ENCODE peak calls at places on chromosomes 11 and 22, in seven cellular contexts. D is PC-3, Y is neural progenitor cell, K is lower lobe of right lung, X is coronary artery, H is cardiac muscle cell, W is astrocyte of the cerebellum. Q is an unnamed sample.
A peak's percentile ranks its signal among the peaks of the same experiment; 100 is the strongest.

GRCh38 chr11:119373917-119374631 is 7.4 kb downstream of the USP2 start:
- DNase-seq in D (peak; percentile 89), Y (peak; percentile 89), K (no peak), X (peak; percentile 64), H (peak; percentile 89), W (peak; percentile 28), Q (no peak)

GRCh38 chr11:4455439-4455838 is 6.3 kb downstream of the OR52K2 start:
- DNase-seq in D (no peak), Y (no peak), K (peak; percentile 51), X (no peak), H (no peak), W (no peak), Q (no peak)

GRCh38 chr22:19959043-19959586 is 17.5 kb upstream of the TXNRD2 start:
- DNase-seq in D (no peak), Y (peak; percentile 99), K (peak; percentile 80), X (no peak), H (peak; percentile 99), W (no peak), Q (no peak)

GRCh38 chr22:34427841-34428240 is 507.6 kb upstream of the LARGE1 start:
- DNase-seq in D (no peak), Y (no peak), K (no peak), X (no peak), H (no peak), W (no peak), Q (no peak)

GRCh38 chr11:7657306-7658025 is 15.8 kb downstream of the CYB5R2 start:
- DNase-seq in D (peak; percentile 79), Y (peak; percentile 81), K (peak; percentile 66), X (peak; percentile 77), H (peak; percentile 77), W (no peak), Q (no peak)

GRCh38 chr11:130692220-130692619 is 224.1 kb downstream of the SNX19 start:
- DNase-seq in D (no peak), Y (no peak), K (no peak), X (no peak), H (no peak), W (no peak), Q (no peak)

GRCh38 chr22:24060375-24060788 is 49.3 kb downstream of the CABIN1 start:
- DNase-seq in D (peak; percentile 83), Y (no peak), K (no peak), X (peak; percentile 74), H (no peak), W (peak; percentile 93), Q (peak; percentile 67)

GRCh38 chr22:18987765-18988164 is 51.7 kb upstream of the PRODH start:
- DNase-seq in D (no peak), Y (peak; percentile 62), K (no peak), X (peak; percentile 46), H (peak; percentile 35), W (no peak), Q (no peak)

GRCh38 chr11:22634897-22635629 is 9.4 kb upstream of the FANCF start:
- DNase-seq in D (no peak), Y (no peak), K (no peak), X (no peak), H (no peak), W (no peak), Q (peak; percentile 14)

GRCh38 chr22:29003975-29004646 is 57.5 kb downstream of the C22orf31 start:
- DNase-seq in D (peak; percentile 25), Y (peak; percentile 49), K (peak; percentile 65), X (no peak), H (peak; percentile 83), W (no peak), Q (no peak)

GRCh38 chr11:134800130-134800529 is 388.1 kb upstream of the B3GAT1 start:
- DNase-seq in D (no peak), Y (no peak), K (no peak), X (no peak), H (no peak), W (no peak), Q (no peak)

GRCh38 chr11:114064216-114064615 is 4.7 kb downstream of the ZBTB16 start:
- DNase-seq in D (no peak), Y (no peak), K (no peak), X (no peak), H (no peak), W (no peak), Q (no peak)

GRCh38 chr11:130390071-130390758 is 38.2 kb downstream of the ADAMTS8 start:
- DNase-seq in D (peak; percentile 78), Y (no peak), K (no peak), X (no peak), H (peak; percentile 32), W (peak; percentile 57), Q (no peak)

GRCh38 chr11:61174275-61174674 is 13.0 kb upstream of the VPS37C start:
- DNase-seq in D (no peak), Y (no peak), K (no peak), X (no peak), H (no peak), W (no peak), Q (no peak)

GRCh38 chr11:119108151-119108856 is 1.2 kb downstream of the C2CD2L start:
- DNase-seq in D (peak; percentile 92), Y (peak; percentile 54), K (peak; percentile 69), X (no peak), H (no peak), W (no peak), Q (no peak)

GRCh38 chr22:32482708-32483107 is 8.1 kb downstream of the FBXO7 start:
- DNase-seq in D (peak; percentile 25), Y (no peak), K (no peak), X (no peak), H (no peak), W (no peak), Q (no peak)

GRCh38 chr11:87529486-87529885 is 491.8 kb downstream of the TMEM135 start:
- DNase-seq in D (no peak), Y (no peak), K (no peak), X (no peak), H (no peak), W (peak; percentile 2), Q (no peak)

GRCh38 chr11:111911563-111912401 is at the start of gene CRYAB:
- DNase-seq in D (peak; percentile 61), Y (peak; percentile 34), K (peak; percentile 78), X (peak; percentile 99), H (peak; percentile 66), W (peak; percentile 27), Q (peak; percentile 99)

GRCh38 chr22:24247011-24247507 is 2.2 kb upstream of the GGT5 start:
- DNase-seq in D (no peak), Y (no peak), K (no peak), X (peak; percentile 85), H (no peak), W (no peak), Q (no peak)

GRCh38 chr11:111310088-111310487 is 11.7 kb downstream of the POU2AF3 start:
- DNase-seq in D (peak; percentile 44), Y (no peak), K (no peak), X (no peak), H (no peak), W (no peak), Q (no peak)

GRCh38 chr22:38925571-38926041 is 31.8 kb upstream of the APOBEC3A start:
- DNase-seq in D (peak; percentile 52), Y (no peak), K (no peak), X (no peak), H (no peak), W (no peak), Q (no peak)

GRCh38 chr22:38924197-38924952 is 33.0 kb upstream of the APOBEC3A start:
- DNase-seq in D (peak; percentile 93), Y (no peak), K (peak; percentile 83), X (peak; percentile 83), H (peak; percentile 17), W (peak; percentile 93), Q (peak; percentile 79)

GRCh38 chr22:38923463-38924196 is 33.8 kb upstream of the APOBEC3A start:
- DNase-seq in D (peak; percentile 87), Y (peak; percentile 29), K (peak; percentile 64), X (peak; percentile 82), H (peak; percentile 28), W (peak; percentile 89), Q (peak; percentile 53)

GRCh38 chr22:38930512-38930911 is 26.9 kb upstream of the APOBEC3A start:
- DNase-seq in D (no peak), Y (no peak), K (no peak), X (no peak), H (no peak), W (no peak), Q (no peak)

DNA sequence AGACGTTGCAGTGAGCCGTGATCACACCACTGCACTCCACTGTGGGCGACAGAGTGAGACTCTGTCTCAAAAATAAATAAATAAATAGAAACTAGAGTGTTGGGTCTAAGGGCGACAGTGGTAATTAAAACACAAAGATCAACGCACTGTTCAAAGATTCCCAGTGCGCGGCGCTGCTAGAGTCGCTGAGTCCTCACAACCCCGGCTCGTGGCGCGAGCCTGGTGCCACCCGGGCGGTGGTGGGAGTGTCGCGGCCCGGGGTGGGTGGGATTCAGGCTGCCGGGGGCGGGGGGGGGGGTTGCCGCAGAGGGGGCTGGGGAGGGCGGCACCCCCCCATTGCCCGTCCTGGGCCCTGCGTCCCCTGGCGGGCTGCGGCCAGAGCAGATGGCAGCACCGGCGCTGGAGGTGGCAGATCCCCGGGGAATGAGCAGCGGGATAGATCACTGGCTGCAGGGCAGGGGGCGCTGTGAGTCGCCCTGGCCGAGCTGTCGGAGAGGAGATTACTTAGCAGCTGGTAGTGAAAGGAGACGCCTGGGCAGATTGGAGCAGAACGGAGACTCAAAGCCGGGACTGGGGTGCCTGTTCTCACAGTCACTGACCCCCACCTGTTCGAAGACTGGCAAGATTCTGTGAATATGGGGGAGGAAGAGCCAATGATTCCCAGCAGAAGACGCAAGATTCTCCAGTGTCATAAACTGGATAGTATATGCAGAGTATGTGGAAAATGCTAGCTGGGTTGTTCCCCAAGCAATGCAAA is 30.2 kb upstream of the APOBEC3A start:
- DNase-seq in D (no peak), Y (peak; percentile 89), K (peak; percentile 88), X (no peak), H (peak; percentile 84), W (no peak), Q (no peak)
- H3K4me3 ChIP-seq in D (no peak overlapping the region), Y (peak overlapping the region; percentile 37), K (peak overlapping the region; percentile 46), X (peak overlapping the region; percentile 71), H (peak overlapping the region; percentile 5), W (peak overlapping the region; percentile 20), Q (no peak overlapping the region)

GRCh38 chr11:128690746-128691091 is 3.2 kb upstream of the FLI1 start:
- DNase-seq in D (no peak), Y (peak; percentile 30), K (peak; percentile 51), X (no peak), H (no peak), W (no peak), Q (no peak)
- TF ChIP-seq CTCF in D (no peak), Y (no peak), K (no peak), X (no peak), H (no peak), W (no peak), Q (no peak)

DNA sequence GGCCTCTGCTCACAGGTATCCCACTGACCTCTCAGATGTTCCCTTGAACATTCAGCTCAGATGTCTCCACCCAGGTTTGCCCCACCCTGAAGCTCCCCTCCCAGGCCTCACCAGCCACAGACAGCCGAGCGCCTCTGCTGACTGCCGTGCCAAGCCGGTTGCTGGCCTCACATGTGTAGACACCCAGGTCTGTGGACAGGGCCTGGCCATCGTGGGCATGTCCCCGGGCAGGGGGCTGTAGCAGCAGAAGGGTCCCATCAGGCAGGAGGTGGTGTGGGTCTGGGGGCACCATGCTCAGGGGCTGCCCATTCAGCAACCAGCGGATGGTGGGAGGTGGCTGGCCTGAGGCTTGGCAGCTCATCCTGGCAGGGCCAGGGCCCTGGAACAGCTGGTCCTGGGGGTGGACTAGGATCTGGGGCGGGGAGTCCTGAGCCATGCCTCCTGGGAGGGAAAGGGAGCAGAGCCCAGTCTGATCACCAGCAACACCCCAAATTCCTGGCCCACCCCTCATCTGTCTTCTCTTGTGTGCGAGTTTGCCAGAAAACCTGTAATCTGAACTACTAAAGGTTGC is 759 bp downstream of the ROBO4 start:
- DNase-seq in D (no peak), Y (no peak), K (no peak), X (peak; percentile 76), H (no peak), W (no peak), Q (no peak)
- H3K4me3 ChIP-seq in D (no peak overlapping the region), Y (no peak overlapping the region), K (peak overlapping the region; percentile 51), X (peak overlapping the region; percentile 55), H (no peak overlapping the region), W (no peak overlapping the region), Q (no peak overlapping the region)

GRCh38 chr11:46681814-46682213 is 18.6 kb downstream of the ARHGAP1 start:
- DNase-seq in D (no peak), Y (no peak), K (no peak), X (no peak), H (no peak), W (no peak), Q (no peak)
- TF ChIP-seq CTCF in D (no peak), Y (no peak), K (no peak), X (no peak), H (no peak), W (no peak), Q (no peak)